ENCODE peak calls at places on chromosomes 13 and 19, in five cellular contexts. X is psoas muscle, E is lung, W is heart right ventricle, G is neuronal stem cell. H is an unnamed sample.

GRCh38 chr13:93217701-93218100 is 8.9 kb upstream of the GPC6 start:
- DNase-seq in G (no peak), X (no peak), E (no peak), W (no peak), H (no peak)

GRCh38 chr13:62294210-62294609 is 878.6 kb upstream of the PCDH20 start:
- DNase-seq in E (no peak), G (no peak), W (no peak), X (no peak), H (no peak)

GRCh38 chr19:15589760-15590451 is 25.1 kb upstream of the CYP4F8 start:
- DNase-seq in X (no peak), E (peak), G (no peak), W (no peak), H (no peak)

GRCh38 chr19:47239152-47239551 is 8.2 kb upstream of the BBC3 start:
- DNase-seq in W (no peak), E (no peak), X (no peak), G (no peak), H (no peak)

GRCh38 chr19:30696514-30696913 is 324.3 kb downstream of the ZNF536 start:
- DNase-seq in E (no peak), W (no peak), X (no peak), G (no peak), H (peak)

GRCh38 chr13:51405176-51405575 is 47.7 kb downstream of the INTS6 start:
- DNase-seq in W (no peak), G (no peak), X (no peak), E (no peak), H (no peak)

GRCh38 chr19:8194528-8195275 is 14.5 kb upstream of the CERS4 start:
- DNase-seq in G (no peak), E (no peak), W (peak), X (peak), H (no peak)

GRCh38 chr19:56639217-56639616 is 3.7 kb upstream of the SMIM17 start:
- DNase-seq in W (no peak), E (no peak), X (no peak), G (peak), H (peak)

GRCh38 chr19:36771275-36772231 is 1.1 kb downstream of the ZNF850 start:
- DNase-seq in W (peak), G (peak), X (peak), E (peak), H (peak)

GRCh38 chr13:32728327-32728726 is 142.1 kb downstream of the PDS5B start:
- DNase-seq in X (no peak), G (peak), E (no peak), W (no peak), H (no peak)

GRCh38 chr19:6674868-6675305 is 4.9 kb upstream of the TNFSF14 start:
- DNase-seq in W (peak), X (peak), E (peak), G (peak), H (peak)

GRCh38 chr19:17846146-17846545 is 1.6 kb downstream of the JAK3 start:
- DNase-seq in W (no peak), X (no peak), E (no peak), G (no peak), H (no peak)

GRCh38 chr19:18384775-18385174 is 1.2 kb upstream of the GDF15 start:
- DNase-seq in X (no peak), E (no peak), W (no peak), G (no peak), H (no peak)

DNA sequence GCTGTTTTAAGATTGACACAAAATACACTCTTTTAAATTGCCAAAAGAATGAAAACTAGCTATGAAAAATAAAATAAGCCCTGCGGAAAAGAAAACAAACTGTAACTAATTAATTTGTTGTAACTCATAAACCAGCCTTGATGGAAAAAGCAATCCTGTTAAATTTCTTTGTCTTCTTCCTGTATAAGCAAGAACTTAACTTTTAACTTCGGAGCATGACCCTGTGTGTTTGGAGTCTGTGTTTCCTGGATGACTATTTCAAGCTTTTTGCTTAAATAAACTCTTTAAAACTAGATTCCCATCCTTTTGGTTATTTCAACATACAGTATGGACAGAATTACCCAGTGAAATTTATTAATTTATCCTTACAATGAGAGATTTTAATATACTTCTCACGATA is 122.6 kb downstream of the TNFRSF19 start:
- DNase-seq in X (no peak), W (no peak), G (no peak), E (no peak), H (no peak)
- H3K27ac ChIP-seq in X (no peak), W (peak), G (no peak), E (no peak), H (no peak)

GRCh38 chr19:14019100-14019499 is 8.8 kb upstream of the RLN3 start:
- DNase-seq in W (no peak), E (no peak), G (no peak), X (no peak), H (no peak)
- H3K27ac ChIP-seq in W (no peak), E (no peak), G (no peak), X (no peak), H (no peak)

DNA sequence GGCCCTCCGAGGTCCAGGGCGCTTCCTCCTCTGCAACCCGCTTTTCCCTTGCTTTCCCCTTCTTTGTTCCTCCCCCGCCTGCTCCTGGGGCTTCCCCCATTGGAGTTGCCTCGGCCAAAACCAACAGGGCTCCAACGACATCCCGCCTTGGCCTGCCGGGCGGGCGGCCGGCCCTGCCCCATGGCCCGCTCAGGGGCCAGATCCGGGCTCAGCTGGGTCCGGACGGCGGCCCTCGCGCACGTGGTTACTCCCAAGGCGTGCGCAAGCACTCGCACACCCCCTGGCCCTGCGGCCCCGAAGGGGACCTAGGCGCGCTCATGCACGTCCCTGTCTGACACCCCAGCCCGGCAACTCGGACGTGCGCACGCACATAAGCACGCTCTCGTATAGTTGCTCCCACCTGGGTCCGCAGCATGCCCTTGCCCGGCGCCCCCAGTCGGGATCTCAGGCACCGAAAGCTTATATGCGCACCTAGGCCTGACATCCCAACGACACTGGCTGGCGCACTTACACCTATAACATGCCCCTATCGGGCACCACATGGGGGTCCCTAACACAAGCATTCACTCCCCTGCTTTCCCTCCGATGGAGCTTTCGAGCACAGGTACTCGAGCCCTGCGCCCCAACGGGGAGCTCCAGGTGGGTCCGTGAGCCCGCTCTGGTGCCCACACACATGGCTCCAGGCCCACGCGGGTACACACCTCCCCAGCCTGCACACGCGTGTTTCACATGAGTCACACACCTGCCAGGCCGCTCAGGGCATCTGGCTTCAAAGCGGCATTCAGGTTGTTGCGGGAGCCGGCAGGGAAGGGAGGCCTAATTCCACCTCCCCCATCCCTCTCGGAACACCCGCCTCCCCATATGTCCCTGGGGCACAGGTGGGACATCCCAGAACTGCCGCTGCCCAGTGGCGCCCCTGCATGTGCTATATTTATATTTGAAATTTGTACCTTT is 15.0 kb downstream of the NFIX start:
- DNase-seq in W (peak), E (no peak), G (no peak), X (peak), H (peak)
- H3K27ac ChIP-seq in W (peak), E (peak), G (no peak), X (peak), H (no peak)

DNA sequence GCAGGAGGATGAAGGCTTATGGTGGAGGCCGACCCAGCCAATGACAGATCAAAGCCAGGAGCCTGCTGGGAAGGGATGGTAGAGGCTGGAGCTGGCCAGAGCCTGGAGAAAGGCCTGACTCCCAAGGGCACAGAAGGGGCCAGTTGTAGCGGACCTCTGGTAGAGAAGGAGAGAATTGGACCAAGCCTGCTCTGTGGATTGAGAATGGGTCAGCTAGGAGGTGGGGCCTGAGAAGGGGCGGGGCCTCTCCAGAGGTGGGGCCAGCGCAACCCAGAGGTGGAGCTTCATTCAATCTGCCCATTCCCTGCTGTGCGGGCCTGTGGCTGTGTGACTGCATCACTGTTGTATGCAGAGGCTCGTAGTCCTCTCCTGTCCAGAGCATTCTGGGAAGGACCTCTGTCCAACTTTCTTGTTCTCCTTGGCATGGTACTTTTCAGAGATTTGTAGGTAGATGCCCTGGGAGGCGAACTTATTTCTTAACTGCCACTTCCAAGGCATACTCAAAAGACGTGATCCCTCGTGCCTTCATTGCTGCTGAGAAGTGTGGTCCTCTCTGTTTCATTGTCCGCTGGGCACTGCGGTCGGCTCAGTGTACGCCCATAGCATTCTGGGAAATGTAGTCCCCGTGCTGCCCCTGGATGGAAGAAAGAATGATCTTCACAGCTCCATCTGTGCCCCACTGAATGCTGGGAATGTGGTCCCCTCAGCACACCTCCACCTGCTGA is 6.7 kb downstream of the GRIN2D start:
- DNase-seq in G (no peak), E (no peak), X (peak), W (peak), H (peak)
- H3K27ac ChIP-seq in G (peak), E (no peak), X (no peak), W (no peak), H (no peak)

GRCh38 chr13:41052441-41052840 is 8.9 kb upstream of the WBP4 start:
- DNase-seq in G (no peak), X (no peak), E (no peak), W (no peak), H (no peak)
- H3K27ac ChIP-seq in G (no peak), X (no peak), E (no peak), W (peak), H (no peak)

GRCh38 chr13:24104723-24105122 is 55.8 kb upstream of the SPATA13 start:
- DNase-seq in W (no peak), E (no peak), G (no peak), X (no peak), H (no peak)
- H3K27ac ChIP-seq in W (no peak), E (no peak), G (no peak), X (no peak), H (no peak)

GRCh38 chr19:10747674-10748073 is 29.8 kb downstream of the DNM2 start:
- DNase-seq in W (no peak), X (no peak), E (no peak), G (no peak), H (no peak)
- H3K27ac ChIP-seq in W (peak), X (no peak), E (peak), G (no peak), H (peak)